ENCODE peak calls at places on chromosomes 2 and 18, in ten cellular contexts. C, T, F, N, G, H, Q, W, B and R are unnamed samples.

GRCh38 chr2:23412556-23413155 is 27.7 kb downstream of the KLHL29 start:
- DNase-seq in B (peak), W (peak), N (no peak), T (no peak), G (no peak), C (no peak), F (no peak), Q (no peak), H (peak), R (no peak)

GRCh38 chr2:151774506-151774905 is 40.2 kb upstream of the NEB start:
- DNase-seq in C (no peak), N (no peak), T (no peak), W (no peak), B (peak), H (peak), F (no peak), G (no peak), Q (no peak), R (no peak)

GRCh38 chr18:49597556-49597955 is 35.7 kb downstream of the LIPG start:
- DNase-seq in G (no peak), W (no peak), T (no peak), B (no peak), C (no peak), F (no peak), H (no peak), Q (peak), N (no peak), R (no peak)

GRCh38 chr18:66993492-66993891 is 389.6 kb upstream of the CDH19 start:
- DNase-seq in W (no peak), F (peak), B (peak), H (no peak), Q (no peak), T (no peak), N (peak), C (no peak), G (no peak), R (no peak)

GRCh38 chr2:129720761-129721160 is 258.7 kb upstream of the RAB6C start:
- DNase-seq in N (no peak), F (no peak), W (no peak), B (no peak), Q (no peak), H (no peak), T (no peak), C (no peak), G (no peak), R (no peak)

GRCh38 chr2:195490304-195490703 is 166.7 kb upstream of the SLC39A10 start:
- DNase-seq in Q (no peak), W (no peak), G (no peak), B (no peak), N (no peak), F (no peak), H (no peak), C (no peak), T (no peak), R (no peak)

GRCh38 chr18:58417752-58418151 is 211.1 kb downstream of the ALPK2 start:
- DNase-seq in T (no peak), Q (no peak), W (no peak), N (no peak), B (peak), C (no peak), F (peak), H (peak), G (no peak), R (no peak)

GRCh38 chr18:38693085-38693484 is 1127.5 kb upstream of the CELF4 start:
- DNase-seq in N (no peak), G (no peak), F (no peak), B (no peak), T (no peak), Q (no peak), C (no peak), W (no peak), H (no peak), R (no peak)

GRCh38 chr2:160538559-160539355 is 45.1 kb upstream of the RBMS1 start:
- DNase-seq in W (no peak), C (no peak), Q (no peak), N (no peak), F (no peak), H (no peak), B (no peak), G (no peak), T (no peak), R (no peak)

GRCh38 chr2:23661276-23662050 is 265.5 kb downstream of the ATAD2B start:
- DNase-seq in Q (no peak), C (no peak), N (no peak), F (no peak), T (peak), G (no peak), B (no peak), H (no peak), W (no peak), R (no peak)

GRCh38 chr2:63054812-63055509 is 4.3 kb downstream of the OTX1 start:
- DNase-seq in T (no peak), G (no peak), H (peak), Q (peak), W (no peak), C (peak), F (no peak), B (no peak), N (peak), R (no peak)

GRCh38 chr2:212777020-212777491 is 238.5 kb upstream of the ERBB4 start:
- DNase-seq in B (peak), Q (no peak), T (peak), H (peak), G (no peak), C (no peak), N (peak), F (no peak), W (no peak), R (no peak)

GRCh38 chr18:5461056-5461455 is 82.7 kb downstream of the EPB41L3 start:
- DNase-seq in F (no peak), C (no peak), W (no peak), B (peak), G (no peak), N (no peak), T (peak), Q (no peak), H (no peak), R (no peak)